ENCODE peak calls at places on chromosomes 11 and 22, in eight cellular contexts. One of them, this sample, is unnamed.

GRCh38 chr22:27637604-27638003 is 164.0 kb downstream of the MN1 start:
- DNase-seq in EL: peak
- DNase-seq in fibroblast of lung: peak
- DNase-seq in activated CD4-positive, alpha-beta T cell treated with anti-CD3 and anti-CD28 coated beads for 24 hours: no peak
- DNase-seq in SHP77: no peak
- DNase-seq in spleen: no peak
- DNase-seq in activated CD8-positive, alpha-beta memory T cell treated with anti-CD3 and anti-CD28 coated beads, Interleukin-2, amount 50 U/mL, for 4 hours: no peak
- DNase-seq in left lung: no peak
- DNase-seq in this sample: no peak

GRCh38 chr11:72491001-72491400 is 56.7 kb upstream of the CLPB start:
- DNase-seq in SHP77: no peak
- DNase-seq in EL: no peak
- DNase-seq in activated CD8-positive, alpha-beta memory T cell treated with anti-CD3 and anti-CD28 coated beads, Interleukin-2, amount 50 U/mL, for 4 hours: no peak
- DNase-seq in activated CD4-positive, alpha-beta T cell treated with anti-CD3 and anti-CD28 coated beads for 24 hours: no peak
- DNase-seq in spleen: no peak
- DNase-seq in left lung: no peak
- DNase-seq in fibroblast of lung: peak
- DNase-seq in this sample: no peak

GRCh38 chr22:50627914-50628542 is at the start of gene ARSA:
- DNase-seq in activated CD4-positive, alpha-beta T cell treated with anti-CD3 and anti-CD28 coated beads for 24 hours: peak
- DNase-seq in left lung: peak
- DNase-seq in activated CD8-positive, alpha-beta memory T cell treated with anti-CD3 and anti-CD28 coated beads, Interleukin-2, amount 50 U/mL, for 4 hours: peak
- DNase-seq in SHP77: peak
- DNase-seq in spleen: peak
- DNase-seq in fibroblast of lung: peak
- DNase-seq in EL: peak
- DNase-seq in this sample: peak

GRCh38 chr11:43515090-43515489 is 156.4 kb downstream of the TTC17 start:
- DNase-seq in activated CD4-positive, alpha-beta T cell treated with anti-CD3 and anti-CD28 coated beads for 24 hours: no peak
- DNase-seq in SHP77: peak
- DNase-seq in EL: no peak
- DNase-seq in left lung: no peak
- DNase-seq in activated CD8-positive, alpha-beta memory T cell treated with anti-CD3 and anti-CD28 coated beads, Interleukin-2, amount 50 U/mL, for 4 hours: no peak
- DNase-seq in spleen: no peak
- DNase-seq in fibroblast of lung: no peak
- DNase-seq in this sample: no peak

GRCh38 chr22:30860176-30861105 is 108.1 kb downstream of the MORC2 start:
- DNase-seq in SHP77: no peak
- DNase-seq in fibroblast of lung: no peak
- DNase-seq in left lung: no peak
- DNase-seq in activated CD4-positive, alpha-beta T cell treated with anti-CD3 and anti-CD28 coated beads for 24 hours: no peak
- DNase-seq in spleen: peak
- DNase-seq in activated CD8-positive, alpha-beta memory T cell treated with anti-CD3 and anti-CD28 coated beads, Interleukin-2, amount 50 U/mL, for 4 hours: no peak
- DNase-seq in EL: no peak
- DNase-seq in this sample: no peak

GRCh38 chr11:27011560-27012253 is 17.8 kb downstream of the FIBIN start:
- DNase-seq in fibroblast of lung: no peak
- DNase-seq in activated CD8-positive, alpha-beta memory T cell treated with anti-CD3 and anti-CD28 coated beads, Interleukin-2, amount 50 U/mL, for 4 hours: no peak
- DNase-seq in activated CD4-positive, alpha-beta T cell treated with anti-CD3 and anti-CD28 coated beads for 24 hours: no peak
- DNase-seq in spleen: no peak
- DNase-seq in left lung: no peak
- DNase-seq in SHP77: no peak
- DNase-seq in EL: no peak
- DNase-seq in this sample: no peak

GRCh38 chr11:45993438-45994064 is 71.1 kb downstream of the LARGE2 start:
- DNase-seq in SHP77: no peak
- DNase-seq in activated CD8-positive, alpha-beta memory T cell treated with anti-CD3 and anti-CD28 coated beads, Interleukin-2, amount 50 U/mL, for 4 hours: no peak
- DNase-seq in activated CD4-positive, alpha-beta T cell treated with anti-CD3 and anti-CD28 coated beads for 24 hours: no peak
- DNase-seq in spleen: no peak
- DNase-seq in fibroblast of lung: peak
- DNase-seq in left lung: no peak
- DNase-seq in EL: no peak
- DNase-seq in this sample: no peak

GRCh38 chr22:31637375-31637937 is 24.6 kb downstream of the PISD start:
- DNase-seq in EL: no peak
- DNase-seq in spleen: peak
- DNase-seq in activated CD8-positive, alpha-beta memory T cell treated with anti-CD3 and anti-CD28 coated beads, Interleukin-2, amount 50 U/mL, for 4 hours: no peak
- DNase-seq in fibroblast of lung: no peak
- DNase-seq in activated CD4-positive, alpha-beta T cell treated with anti-CD3 and anti-CD28 coated beads for 24 hours: no peak
- DNase-seq in left lung: peak
- DNase-seq in SHP77: no peak
- DNase-seq in this sample: no peak

GRCh38 chr22:36560001-36560400 is 31.0 kb upstream of the EIF3D start:
- DNase-seq in activated CD4-positive, alpha-beta T cell treated with anti-CD3 and anti-CD28 coated beads for 24 hours: no peak
- DNase-seq in activated CD8-positive, alpha-beta memory T cell treated with anti-CD3 and anti-CD28 coated beads, Interleukin-2, amount 50 U/mL, for 4 hours: no peak
- DNase-seq in fibroblast of lung: no peak
- DNase-seq in spleen: no peak
- DNase-seq in SHP77: no peak
- DNase-seq in left lung: no peak
- DNase-seq in EL: no peak
- DNase-seq in this sample: no peak

GRCh38 chr11:115503083-115503885 is 931 bp downstream of the CADM1 start:
- DNase-seq in left lung: peak
- DNase-seq in SHP77: peak
- DNase-seq in activated CD4-positive, alpha-beta T cell treated with anti-CD3 and anti-CD28 coated beads for 24 hours: no peak
- DNase-seq in EL: peak
- DNase-seq in activated CD8-positive, alpha-beta memory T cell treated with anti-CD3 and anti-CD28 coated beads, Interleukin-2, amount 50 U/mL, for 4 hours: peak
- DNase-seq in fibroblast of lung: peak
- DNase-seq in spleen: peak
- DNase-seq in this sample: peak

GRCh38 chr11:45665206-45665932 is at the start of gene CHST1:
- DNase-seq in SHP77: no peak
- DNase-seq in EL: peak
- DNase-seq in activated CD8-positive, alpha-beta memory T cell treated with anti-CD3 and anti-CD28 coated beads, Interleukin-2, amount 50 U/mL, for 4 hours: no peak
- DNase-seq in spleen: peak
- DNase-seq in left lung: peak
- DNase-seq in fibroblast of lung: peak
- DNase-seq in activated CD4-positive, alpha-beta T cell treated with anti-CD3 and anti-CD28 coated beads for 24 hours: no peak
- DNase-seq in this sample: peak

GRCh38 chr11:69131644-69132300 is 24.0 kb upstream of the SMIM38 start:
- DNase-seq in spleen: peak
- DNase-seq in SHP77: peak
- DNase-seq in activated CD8-positive, alpha-beta memory T cell treated with anti-CD3 and anti-CD28 coated beads, Interleukin-2, amount 50 U/mL, for 4 hours: no peak
- DNase-seq in fibroblast of lung: peak
- DNase-seq in EL: peak
- DNase-seq in activated CD4-positive, alpha-beta T cell treated with anti-CD3 and anti-CD28 coated beads for 24 hours: no peak
- DNase-seq in left lung: no peak
- DNase-seq in this sample: peak

GRCh38 chr11:117713676-117714075 is 83.3 kb downstream of the DSCAML1 start:
- DNase-seq in SHP77: peak
- DNase-seq in EL: no peak
- DNase-seq in activated CD8-positive, alpha-beta memory T cell treated with anti-CD3 and anti-CD28 coated beads, Interleukin-2, amount 50 U/mL, for 4 hours: no peak
- DNase-seq in left lung: no peak
- DNase-seq in spleen: no peak
- DNase-seq in activated CD4-positive, alpha-beta T cell treated with anti-CD3 and anti-CD28 coated beads for 24 hours: no peak
- DNase-seq in fibroblast of lung: no peak
- DNase-seq in this sample: no peak

GRCh38 chr11:17927041-17927440 is 85.8 kb downstream of the SERGEF start:
- DNase-seq in activated CD4-positive, alpha-beta T cell treated with anti-CD3 and anti-CD28 coated beads for 24 hours: no peak
- DNase-seq in SHP77: no peak
- DNase-seq in left lung: no peak
- DNase-seq in fibroblast of lung: no peak
- DNase-seq in activated CD8-positive, alpha-beta memory T cell treated with anti-CD3 and anti-CD28 coated beads, Interleukin-2, amount 50 U/mL, for 4 hours: no peak
- DNase-seq in spleen: no peak
- DNase-seq in EL: no peak
- DNase-seq in this sample: no peak

GRCh38 chr11:18540207-18541009 is 13.7 kb upstream of the TSG101 start:
- DNase-seq in activated CD8-positive, alpha-beta memory T cell treated with anti-CD3 and anti-CD28 coated beads, Interleukin-2, amount 50 U/mL, for 4 hours: no peak
- DNase-seq in spleen: no peak
- DNase-seq in left lung: no peak
- DNase-seq in EL: no peak
- DNase-seq in SHP77: no peak
- DNase-seq in activated CD4-positive, alpha-beta T cell treated with anti-CD3 and anti-CD28 coated beads for 24 hours: no peak
- DNase-seq in fibroblast of lung: peak
- DNase-seq in this sample: no peak

GRCh38 chr11:87398913-87399312 is 361.2 kb downstream of the TMEM135 start:
- DNase-seq in fibroblast of lung: peak
- DNase-seq in activated CD4-positive, alpha-beta T cell treated with anti-CD3 and anti-CD28 coated beads for 24 hours: no peak
- DNase-seq in SHP77: no peak
- DNase-seq in EL: no peak
- DNase-seq in spleen: no peak
- DNase-seq in activated CD8-positive, alpha-beta memory T cell treated with anti-CD3 and anti-CD28 coated beads, Interleukin-2, amount 50 U/mL, for 4 hours: no peak
- DNase-seq in left lung: no peak
- DNase-seq in this sample: no peak

GRCh38 chr22:47299879-47300697 is 537.6 kb downstream of the TBC1D22A start:
- DNase-seq in fibroblast of lung: no peak
- DNase-seq in EL: no peak
- DNase-seq in activated CD8-positive, alpha-beta memory T cell treated with anti-CD3 and anti-CD28 coated beads, Interleukin-2, amount 50 U/mL, for 4 hours: no peak
- DNase-seq in spleen: no peak
- DNase-seq in left lung: no peak
- DNase-seq in activated CD4-positive, alpha-beta T cell treated with anti-CD3 and anti-CD28 coated beads for 24 hours: no peak
- DNase-seq in SHP77: no peak
- DNase-seq in this sample: no peak

GRCh38 chr22:46866591-46866990 is 104.1 kb downstream of the TBC1D22A start:
- DNase-seq in spleen: no peak
- DNase-seq in activated CD8-positive, alpha-beta memory T cell treated with anti-CD3 and anti-CD28 coated beads, Interleukin-2, amount 50 U/mL, for 4 hours: no peak
- DNase-seq in SHP77: no peak
- DNase-seq in EL: peak
- DNase-seq in activated CD4-positive, alpha-beta T cell treated with anti-CD3 and anti-CD28 coated beads for 24 hours: no peak
- DNase-seq in left lung: no peak
- DNase-seq in fibroblast of lung: peak
- DNase-seq in this sample: no peak

GRCh38 chr11:15370774-15371173 is 256.1 kb downstream of the INSC start:
- DNase-seq in EL: no peak
- DNase-seq in activated CD8-positive, alpha-beta memory T cell treated with anti-CD3 and anti-CD28 coated beads, Interleukin-2, amount 50 U/mL, for 4 hours: no peak
- DNase-seq in fibroblast of lung: no peak
- DNase-seq in spleen: no peak
- DNase-seq in activated CD4-positive, alpha-beta T cell treated with anti-CD3 and anti-CD28 coated beads for 24 hours: no peak
- DNase-seq in SHP77: no peak
- DNase-seq in left lung: no peak
- DNase-seq in this sample: no peak

GRCh38 chr22:19658057-19658966 is 56.0 kb upstream of the SEPTIN5 start:
- DNase-seq in fibroblast of lung: no peak
- DNase-seq in activated CD4-positive, alpha-beta T cell treated with anti-CD3 and anti-CD28 coated beads for 24 hours: no peak
- DNase-seq in activated CD8-positive, alpha-beta memory T cell treated with anti-CD3 and anti-CD28 coated beads, Interleukin-2, amount 50 U/mL, for 4 hours: no peak
- DNase-seq in SHP77: no peak
- DNase-seq in left lung: no peak
- DNase-seq in EL: no peak
- DNase-seq in spleen: no peak
- DNase-seq in this sample: no peak

GRCh38 chr22:23781065-23781464 is 5.7 kb upstream of the SMARCB1 start:
- DNase-seq in spleen: no peak
- DNase-seq in fibroblast of lung: no peak
- DNase-seq in activated CD4-positive, alpha-beta T cell treated with anti-CD3 and anti-CD28 coated beads for 24 hours: no peak
- DNase-seq in SHP77: no peak
- DNase-seq in EL: no peak
- DNase-seq in left lung: no peak
- DNase-seq in activated CD8-positive, alpha-beta memory T cell treated with anti-CD3 and anti-CD28 coated beads, Interleukin-2, amount 50 U/mL, for 4 hours: no peak
- DNase-seq in this sample: no peak

This sample was measured in T47D.